ENCODE peak calls at places on chromosomes 12 and 14, in eight cellular contexts. C, A, D, K, O, Q, Z and V are unnamed samples.

GRCh38 chr14:75254901-75255300 is 23.7 kb upstream of the FOS start:
- DNase-seq in C (no peak), Z (peak), D (no peak), A (no peak), K (no peak), Q (no peak), O (no peak), V (no peak)

GRCh38 chr12:51247523-51248206 is 9.0 kb downstream of the DAZAP2 start:
- DNase-seq in K (no peak), A (no peak), O (no peak), Z (no peak), C (no peak), Q (no peak), D (no peak), V (no peak)

GRCh38 chr14:22533057-22533704 is 55.8 kb downstream of the DAD1 start:
- DNase-seq in O (no peak), C (no peak), Z (no peak), D (no peak), A (no peak), Q (no peak), K (no peak), V (no peak)

GRCh38 chr14:100875126-100875525 is 28.4 kb downstream of the RTL1 start:
- DNase-seq in D (peak), C (no peak), Z (no peak), Q (no peak), O (no peak), A (no peak), K (no peak), V (no peak)

GRCh38 chr12:104292872-104293794 is 10.4 kb upstream of the EID3 start:
- DNase-seq in C (no peak), Q (no peak), K (no peak), O (no peak), A (no peak), Z (no peak), D (no peak), V (no peak)

GRCh38 chr12:47156167-47156736 is 76.5 kb upstream of the AMIGO2 start:
- DNase-seq in A (no peak), Z (no peak), C (peak), D (no peak), O (no peak), Q (peak), K (no peak), V (peak)

GRCh38 chr12:122096591-122097149 is 18.1 kb downstream of the MLXIP start:
- DNase-seq in A (peak), Z (no peak), D (no peak), O (no peak), K (no peak), C (no peak), Q (no peak), V (no peak)

GRCh38 chr12:4278582-4278939 is 5.0 kb downstream of the CCND2 start:
- DNase-seq in D (peak), Q (no peak), K (peak), Z (no peak), O (no peak), C (peak), A (peak), V (peak)

GRCh38 chr14:96502621-96503251 is 554 bp downstream of the PAPOLA start:
- DNase-seq in A (peak), O (peak), Z (peak), K (peak), Q (peak), D (peak), C (peak), V (peak)

GRCh38 chr12:113396828-113397496 is 6.7 kb downstream of the SDS start:
- DNase-seq in C (no peak), O (no peak), Z (no peak), A (no peak), D (no peak), K (no peak), Q (no peak), V (no peak)

GRCh38 chr12:110012137-110012536 is 12.9 kb downstream of the ANKRD13A start:
- DNase-seq in O (no peak), K (no peak), Z (peak), D (peak), A (no peak), Q (no peak), C (no peak), V (no peak)

GRCh38 chr14:37497422-37497821 is 97.6 kb downstream of the FOXA1 start:
- DNase-seq in O (no peak), Q (no peak), C (no peak), K (no peak), D (no peak), A (no peak), Z (no peak), V (no peak)

GRCh38 chr12:124386661-124387509 is 92.0 kb downstream of the RFLNA start:
- DNase-seq in O (no peak), A (no peak), Q (no peak), C (no peak), Z (peak), D (no peak), K (no peak), V (no peak)
- H3K4me3 ChIP-seq in O (peak), A (peak), Q (peak), C (peak), Z (peak), D (peak), K (no peak), V (peak)

DNA sequence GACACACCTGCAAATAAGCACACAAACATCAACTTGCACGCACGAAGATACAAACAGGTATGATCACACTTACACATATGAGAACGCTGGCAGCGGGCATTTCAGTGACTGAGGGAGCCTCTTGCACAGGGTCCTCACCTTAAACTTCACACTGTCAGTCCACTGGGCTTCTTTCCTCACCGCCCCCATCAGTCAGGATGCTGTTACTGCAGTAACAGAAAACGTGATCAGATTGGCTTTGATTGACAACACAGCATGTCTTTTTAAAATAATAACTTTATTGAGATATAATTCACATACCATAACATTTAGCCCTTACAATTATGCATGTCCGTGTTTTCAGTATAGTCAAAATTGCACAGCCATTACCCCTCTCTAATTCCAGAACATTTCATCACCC is 8.2 kb downstream of the CCDC197 start:
- DNase-seq in Q (no peak), K (no peak), O (no peak), D (no peak), Z (no peak), C (no peak), A (no peak), V (no peak)
- TF ChIP-seq CTCF in Q (no peak), K (peak), O (peak), D (peak), Z (peak), C (peak), A (no peak), V (peak)

DNA sequence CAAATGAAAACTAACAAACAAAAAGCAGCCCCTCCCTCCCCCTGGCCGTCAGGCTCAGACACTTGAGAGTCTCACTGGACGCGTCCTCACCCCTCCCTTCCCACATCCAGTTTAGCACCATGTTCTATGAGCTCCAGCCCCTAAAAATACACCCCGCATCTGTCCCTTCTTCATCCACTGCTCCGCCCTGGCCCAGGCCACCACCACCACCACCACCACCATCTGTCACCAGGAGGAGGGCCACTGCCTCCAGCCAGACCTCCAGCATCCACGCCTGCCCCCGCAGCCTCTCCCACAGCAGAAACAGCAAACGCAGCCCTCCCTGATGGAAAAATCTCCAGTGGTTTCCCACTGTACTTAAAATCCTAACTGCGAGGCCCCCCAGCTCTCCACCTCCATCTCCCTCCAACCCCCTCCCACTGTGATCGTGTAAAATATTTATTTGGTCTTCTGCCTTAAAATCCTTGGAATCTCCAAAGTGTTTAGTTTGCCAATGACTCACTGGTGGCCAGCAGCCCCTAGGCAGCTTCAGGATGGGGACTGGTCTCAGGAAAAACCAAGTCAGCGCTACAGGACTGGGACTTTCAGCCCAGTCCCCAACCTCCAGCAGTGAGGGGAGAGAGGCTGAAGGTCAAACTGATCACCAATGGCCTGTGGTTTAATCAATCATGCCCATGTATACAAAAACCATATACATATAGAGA is 95.0 kb downstream of the SCARB1 start:
- DNase-seq in Q (no peak), D (no peak), O (no peak), C (no peak), K (no peak), Z (no peak), A (no peak), V (no peak)
- H3K27ac ChIP-seq in Q (no peak), D (no peak), O (no peak), C (no peak), K (no peak), Z (no peak), A (no peak), V (no peak)

GRCh38 chr14:44742202-44742601 is 219.5 kb downstream of the KLHL28 start:
- DNase-seq in Z (no peak), K (no peak), D (no peak), O (no peak), C (no peak), A (no peak), Q (no peak), V (no peak)
- H3K4me3 ChIP-seq in Z (no peak), K (no peak), D (no peak), O (no peak), C (no peak), A (no peak), Q (no peak), V (no peak)

GRCh38 chr12:22018860-22019259 is 27.2 kb upstream of the CMAS start:
- DNase-seq in D (no peak), Q (no peak), C (no peak), K (no peak), O (no peak), Z (no peak), A (no peak), V (no peak)
- TF ChIP-seq CTCF in D (peak), Q (no peak), C (peak), K (no peak), O (peak), Z (peak), A (peak), V (peak)

DNA sequence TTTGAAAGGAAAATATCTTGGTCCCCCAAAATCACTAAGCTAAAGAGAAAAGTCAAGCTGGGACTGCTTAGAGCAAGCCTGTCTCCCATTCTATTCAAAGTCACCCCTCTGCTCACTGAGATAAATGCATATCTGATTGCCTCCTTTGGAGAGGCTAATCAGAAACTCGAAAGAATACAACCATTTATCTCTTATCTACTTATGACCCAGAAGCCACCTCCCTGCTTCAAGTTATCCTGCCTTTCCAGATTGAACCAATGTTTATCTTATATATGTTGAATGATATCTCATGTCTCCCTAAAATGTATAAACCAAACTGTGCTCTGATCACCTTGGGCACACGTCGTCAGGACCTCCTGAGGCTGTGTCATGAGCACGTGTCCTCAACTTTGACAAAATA is 14.6 kb upstream of the CCDC196 start:
- DNase-seq in K (no peak), Q (no peak), Z (no peak), D (no peak), O (no peak), A (no peak), C (no peak), V (no peak)
- H3K27ac ChIP-seq in K (no peak), Q (no peak), Z (no peak), D (no peak), O (no peak), A (no peak), C (no peak), V (no peak)

DNA sequence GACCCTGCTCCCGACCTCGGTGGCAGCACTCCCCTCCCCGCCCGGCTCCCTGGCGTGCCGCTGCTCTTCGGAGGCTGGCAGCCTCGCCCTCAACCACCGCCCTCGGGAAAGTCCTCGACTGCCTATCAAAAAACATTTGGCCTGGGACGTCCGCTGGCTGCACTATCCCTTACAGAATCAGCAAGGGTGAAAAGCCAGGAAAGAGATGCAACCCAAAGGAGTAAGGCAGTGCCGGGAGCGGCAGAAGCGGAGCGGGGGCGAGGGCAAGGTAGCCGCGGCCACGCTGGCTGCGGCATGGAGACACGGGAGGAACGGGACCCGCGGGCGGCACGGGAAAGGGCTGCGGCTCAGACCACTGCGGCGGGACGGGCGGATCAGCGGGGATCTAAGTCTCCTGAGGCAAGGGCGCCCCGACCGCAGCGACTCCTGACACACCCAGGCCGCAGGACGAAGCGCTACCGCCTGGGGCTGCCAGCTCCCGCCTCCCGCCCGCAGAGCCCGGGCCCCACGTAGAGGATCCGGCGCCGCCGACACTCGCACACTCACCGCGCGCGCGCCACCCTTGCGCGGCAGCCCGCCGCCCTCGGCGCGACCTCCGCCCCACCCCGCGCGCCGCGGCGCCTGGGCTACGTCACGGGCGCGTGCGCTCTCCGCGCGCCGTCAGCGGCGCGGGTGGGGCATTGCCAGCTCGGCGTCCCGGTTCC is at the start of the genes BBOF1 and ENTPD5:
- DNase-seq in Z (peak), A (peak), C (peak), Q (peak), K (peak), D (peak), O (peak), V (peak)
- H3K4me3 ChIP-seq in Z (peak), A (peak), C (peak), Q (peak), K (peak), D (peak), O (peak), V (peak)

GRCh38 chr14:78448483-78449094 is 278.4 kb downstream of the NRXN3 start:
- DNase-seq in D (no peak), A (no peak), Z (peak), C (peak), O (no peak), K (no peak), Q (no peak), V (peak)
- TF ChIP-seq CTCF in D (peak), A (no peak), Z (peak), C (peak), O (peak), K (peak), Q (no peak), V (peak)